ENCODE peak calls at places on chromosomes 11 and 22, in nine cellular contexts. I, T, J, K, B, U, O, L and Z are unnamed samples.

GRCh38 chr11:59729884-59730283 is 16.2 kb upstream of the OR10V1 start:
- DNase-seq in I (no peak), T (no peak), J (no peak), K (no peak), B (no peak), U (no peak), O (no peak), L (no peak), Z (no peak)

GRCh38 chr11:46347637-46348311 is 511 bp downstream of the DGKZ start:
- DNase-seq in I (no peak), T (no peak), J (no peak), K (no peak), B (peak; percentile 51), U (no peak), O (no peak), L (peak; percentile 76), Z (no peak)

GRCh38 chr11:102546923-102547471 is 16.4 kb upstream of the MMP7 start:
- DNase-seq in I (no peak), T (no peak), J (no peak), K (no peak), B (no peak), U (no peak), O (no peak), L (no peak), Z (no peak)

GRCh38 chr11:83910135-83910534 is 624.0 kb upstream of the CCDC90B start:
- DNase-seq in I (no peak), T (no peak), J (no peak), K (no peak), B (no peak), U (no peak), O (no peak), L (no peak), Z (no peak)

GRCh38 chr22:48084041-48084748 is 1321.7 kb downstream of the TBC1D22A start:
- DNase-seq in I (no peak), T (no peak), J (no peak), K (no peak), B (no peak), U (no peak), O (no peak), L (no peak), Z (no peak)

GRCh38 chr11:129286813-129287212 is 88.8 kb upstream of the BARX2 start:
- DNase-seq in I (no peak), T (no peak), J (no peak), K (no peak), B (no peak), U (no peak), O (no peak), L (no peak), Z (no peak)

GRCh38 chr11:60810583-60810982 is 25.4 kb downstream of the MS4A10 start:
- DNase-seq in I (no peak), T (no peak), J (no peak), K (no peak), B (no peak), U (peak; percentile 82), O (no peak), L (no peak), Z (no peak)

GRCh38 chr11:78339945-78340344 is 77.7 kb downstream of the GAB2 start:
- DNase-seq in I (no peak), T (no peak), J (no peak), K (no peak), B (no peak), U (no peak), O (no peak), L (no peak), Z (no peak)

GRCh38 chr11:69232821-69233760 is 60.9 kb upstream of the MYEOV start:
- DNase-seq in I (no peak), T (no peak), J (no peak), K (no peak), B (no peak), U (no peak), O (peak; percentile 55), L (no peak), Z (no peak)

GRCh38 chr11:105781807-105782206 is 171.9 kb downstream of the GRIA4 start:
- DNase-seq in I (no peak), T (no peak), J (no peak), K (no peak), B (no peak), U (no peak), O (no peak), L (no peak), Z (no peak)

GRCh38 chr11:86244063-86244521 is 461 bp upstream of the EED start:
- DNase-seq in I (peak; percentile 82), T (peak; percentile 59), J (peak; percentile 86), K (no peak), B (peak; percentile 84), U (no peak), O (peak; percentile 76), L (peak; percentile 94), Z (no peak)

GRCh38 chr22:42188808-42189447 is 58.3 kb upstream of the CYP2D6 start:
- DNase-seq in I (peak; percentile 58), T (no peak), J (no peak), K (no peak), B (no peak), U (no peak), O (no peak), L (no peak), Z (no peak)

GRCh38 chr22:26430600-26430999 is 1.5 kb downstream of the ASPHD2 start:
- DNase-seq in I (no peak), T (no peak), J (no peak), K (no peak), B (no peak), U (peak; percentile 10), O (no peak), L (no peak), Z (no peak)

GRCh38 chr11:118338637-118339061 is 3.9 kb downstream of the CD3D start:
- DNase-seq in I (peak; percentile 2), T (no peak), J (no peak), K (peak; percentile 33), B (no peak), U (no peak), O (no peak), L (peak; percentile 50), Z (no peak)

GRCh38 chr22:27689664-27690063 is 111.9 kb downstream of the MN1 start:
- DNase-seq in I (no peak), T (no peak), J (no peak), K (no peak), B (no peak), U (no peak), O (no peak), L (no peak), Z (no peak)

GRCh38 chr11:79025622-79026021 is 415.2 kb downstream of the TENM4 start:
- DNase-seq in I (no peak), T (no peak), J (no peak), K (peak; percentile 21), B (no peak), U (no peak), O (no peak), L (no peak), Z (no peak)

DNA sequence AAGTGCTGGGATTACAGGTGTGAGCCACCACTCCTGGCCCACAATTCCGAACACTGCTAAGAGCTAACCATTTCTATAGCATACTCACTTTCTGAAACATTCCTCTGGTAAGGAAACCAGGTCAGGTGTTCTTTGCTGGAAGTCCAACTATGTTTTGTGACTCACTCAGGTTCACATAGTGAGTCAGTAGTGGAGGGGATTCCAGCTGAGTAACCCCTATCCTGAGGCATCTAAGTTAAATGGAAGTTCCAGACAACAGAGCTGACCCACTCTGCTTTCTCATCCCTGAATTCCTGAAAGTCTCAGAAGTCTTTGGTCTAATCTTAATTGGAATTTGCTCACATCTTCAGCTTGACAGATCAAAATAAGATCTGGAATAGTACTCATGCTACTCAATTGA is 3.0 kb upstream of the CHRNA10 start:
- DNase-seq in I (peak; percentile 93), T (no peak), J (no peak), K (no peak), B (no peak), U (peak; percentile 47), O (no peak), L (no peak), Z (no peak)
- H3K27ac ChIP-seq in I (peak overlapping the region; percentile 45), T (no peak overlapping the region), J (no peak overlapping the region), K (no peak overlapping the region), B (no peak overlapping the region), U (no peak overlapping the region), O (no peak overlapping the region), L (no peak overlapping the region), Z (no peak overlapping the region)

DNA sequence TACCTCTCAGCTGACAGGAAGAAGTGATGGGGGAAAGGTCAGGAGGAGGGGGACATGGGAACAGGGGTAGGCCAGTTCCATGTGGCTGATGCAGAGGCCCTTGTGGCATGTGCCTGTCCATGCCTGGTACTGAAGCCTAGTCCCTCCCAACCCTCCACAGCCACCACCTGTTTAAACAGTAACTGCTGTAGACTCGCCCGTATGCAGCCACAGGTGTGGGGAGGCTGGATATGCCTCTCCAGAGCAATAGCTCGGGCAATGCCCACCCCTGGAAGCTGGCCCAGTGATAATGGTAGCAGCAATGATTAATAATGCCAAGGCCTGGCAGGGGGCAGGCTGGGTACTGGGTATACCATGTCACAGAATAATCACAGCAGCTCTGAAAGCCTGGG is 2.3 kb downstream of the SMTN start:
- DNase-seq in I (no peak), T (no peak), J (no peak), K (no peak), B (no peak), U (no peak), O (no peak), L (peak; percentile 59), Z (no peak)
- H3K27ac ChIP-seq in I (no peak overlapping the region), T (peak overlapping the region; percentile 89), J (peak overlapping the region; percentile 92), K (no peak overlapping the region), B (peak overlapping the region; percentile 96), U (no peak overlapping the region), O (no peak overlapping the region), L (peak overlapping the region; percentile 82), Z (peak overlapping the region; percentile 3)

GRCh38 chr11:33698921-33699320 is 1.7 kb downstream of the C11orf91 start:
- DNase-seq in I (no peak), T (no peak), J (no peak), K (no peak), B (no peak), U (no peak), O (no peak), L (no peak), Z (no peak)
- H3K27ac ChIP-seq in I (no peak overlapping the region), T (no peak overlapping the region), J (no peak overlapping the region), K (no peak overlapping the region), B (no peak overlapping the region), U (no peak overlapping the region), O (no peak overlapping the region), L (no peak overlapping the region), Z (no peak overlapping the region)

DNA sequence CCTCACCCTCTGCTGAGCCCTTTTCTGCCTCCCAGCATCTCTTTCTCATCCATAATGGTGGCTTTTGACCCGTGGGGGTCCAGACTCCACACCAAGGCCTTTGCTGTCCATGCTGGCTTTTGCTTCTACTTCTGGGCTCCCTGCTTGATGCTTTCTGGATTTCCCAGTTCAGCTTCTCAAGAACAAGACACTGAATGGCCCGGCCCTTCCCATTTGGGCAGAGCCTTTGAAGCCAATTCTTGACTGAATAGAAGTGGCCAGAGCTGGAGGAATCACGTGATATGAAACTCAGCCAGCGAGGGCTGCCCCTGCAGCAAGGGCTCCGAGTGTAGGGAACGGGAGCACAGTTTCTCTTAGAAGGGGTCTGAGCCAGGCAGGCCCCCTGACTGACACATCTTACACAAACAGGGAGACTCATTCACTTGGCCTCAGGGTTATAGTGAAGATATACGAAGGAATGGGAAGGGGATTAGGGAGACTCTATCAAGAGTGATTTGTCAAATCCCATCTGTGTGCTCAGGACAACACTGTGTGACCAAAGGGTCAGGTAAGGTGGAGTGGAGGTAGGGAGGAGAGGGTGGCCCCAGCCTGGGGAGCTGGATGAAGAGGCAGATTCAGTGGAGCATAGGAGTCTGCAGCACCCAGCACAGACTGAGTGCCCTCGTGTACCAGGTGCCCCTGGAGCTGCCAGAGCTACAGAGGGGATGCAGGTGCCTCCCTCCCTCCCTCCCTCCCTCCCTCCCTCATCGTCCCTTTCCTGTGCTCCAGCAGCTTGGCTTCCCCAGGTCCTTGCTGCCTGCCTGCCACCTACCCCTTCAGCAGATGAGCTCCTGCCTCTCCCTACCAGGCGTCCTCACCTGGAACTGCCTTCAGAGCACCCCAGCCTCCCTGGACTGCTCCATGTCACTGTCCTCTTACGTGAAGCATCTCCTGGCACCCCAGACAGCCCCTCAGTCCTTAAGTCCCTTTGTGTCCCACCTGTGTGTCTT is 106.0 kb downstream of the TRIM29 start:
- DNase-seq in I (no peak), T (no peak), J (peak; percentile 57), K (no peak), B (no peak), U (no peak), O (no peak), L (peak; percentile 54), Z (no peak)
- H3K27ac ChIP-seq in I (no peak overlapping the region), T (no peak overlapping the region), J (no peak overlapping the region), K (no peak overlapping the region), B (no peak overlapping the region), U (no peak overlapping the region), O (no peak overlapping the region), L (no peak overlapping the region), Z (peak overlapping the region; percentile 58)